ENCODE peak calls at places on chromosomes 12 and 14, in six cellular contexts. Q is H1, T is mesendoderm, M is H9, S is neuronal stem cell, R is IMR-90. O is an unnamed sample.

GRCh38 chr12:12399906-12400305 is 43.0 kb downstream of the BORCS5 start:
- DNase-seq in M (no peak), S (no peak), Q (no peak), R (no peak), T (no peak), O (no peak)

GRCh38 chr12:89451876-89452275 is 72.7 kb downstream of the GALNT4 start:
- DNase-seq in R (peak; percentile 87), T (peak; percentile 99), M (peak; percentile 84), S (no peak), Q (peak; percentile 7), O (peak; percentile 90)

GRCh38 chr12:132527186-132527882 is 37.4 kb downstream of the FBRSL1 start:
- DNase-seq in M (no peak), S (no peak), R (no peak), Q (no peak), T (no peak), O (no peak)

GRCh38 chr12:114670257-114670955 is 13.6 kb downstream of the TBX3 start:
- DNase-seq in T (peak; percentile 4), R (no peak), S (peak; percentile 3), Q (no peak), M (no peak), O (no peak)

GRCh38 chr14:65434216-65434850 is 21.8 kb downstream of the FUT8 start:
- DNase-seq in Q (no peak), S (no peak), T (peak; percentile 90), R (no peak), M (no peak), O (no peak)

GRCh38 chr12:106213721-106214121 is 34.1 kb downstream of the CKAP4 start:
- DNase-seq in R (no peak), M (no peak), S (no peak), T (no peak), Q (no peak), O (no peak)

GRCh38 chr14:71411280-71411595 is 504.0 kb downstream of the PCNX1 start:
- DNase-seq in T (no peak), S (no peak), Q (no peak), M (no peak), R (no peak), O (no peak)

GRCh38 chr12:119153477-119154434 is 25.0 kb upstream of the HSPB8 start:
- DNase-seq in S (peak; percentile 87), T (peak; percentile 99), Q (peak; percentile 93), M (peak; percentile 99), R (peak; percentile 17), O (peak; percentile 74)

GRCh38 chr14:104386281-104386841 is 193.2 kb upstream of the C14orf180 start:
- DNase-seq in Q (no peak), S (no peak), R (no peak), T (no peak), M (peak; percentile 30), O (no peak)

GRCh38 chr12:25295361-25295760 is 44.6 kb upstream of the KRAS start:
- DNase-seq in Q (no peak), S (no peak), R (no peak), M (no peak), T (no peak), O (no peak)

GRCh38 chr12:48750769-48751356 is 34.4 kb upstream of the CCNT1 start:
- DNase-seq in M (no peak), R (peak; percentile 44), Q (no peak), T (no peak), S (no peak), O (no peak)
- H2BK15ac ChIP-seq in M (no peak overlapping the region), R (no peak overlapping the region), Q (no peak overlapping the region), T (no peak overlapping the region), S (no peak overlapping the region), O (no peak overlapping the region)

GRCh38 chr14:96380735-96381134 is 11.2 kb upstream of the AK7 start:
- DNase-seq in T (no peak), S (no peak), R (no peak), M (no peak), Q (no peak), O (no peak)

GRCh38 chr14:96384053-96384452 is 7.9 kb upstream of the AK7 start:
- DNase-seq in S (no peak), R (no peak), M (no peak), Q (no peak), T (no peak), O (no peak)

GRCh38 chr14:96385385-96385784 is 6.5 kb upstream of the AK7 start:
- DNase-seq in T (no peak), M (no peak), S (no peak), Q (no peak), R (no peak), O (no peak)

GRCh38 chr14:96383445-96383844 is 8.5 kb upstream of the AK7 start:
- DNase-seq in Q (no peak), M (no peak), R (peak; percentile 65), S (no peak), T (no peak), O (peak; percentile 29)

DNA sequence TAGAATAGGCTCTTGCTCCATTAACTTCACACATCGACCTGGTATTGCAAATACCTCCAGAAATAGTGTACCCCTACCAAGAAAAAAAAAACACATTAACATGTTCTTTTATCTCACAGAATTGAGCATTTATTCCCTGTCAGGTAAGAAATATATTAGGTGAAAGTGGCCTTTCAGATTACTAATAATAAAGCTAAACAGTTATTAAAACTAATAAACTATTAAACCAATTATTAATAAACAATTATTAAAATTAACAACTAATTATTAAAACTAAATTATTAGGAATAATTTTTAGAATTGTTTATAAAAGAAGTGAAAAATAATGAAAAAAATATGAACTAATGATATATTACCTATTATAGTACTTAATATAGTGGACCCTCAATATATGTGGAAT is 7.2 kb upstream of the AK7 start:
- DNase-seq in Q (no peak), T (no peak), R (no peak), M (no peak), S (no peak), O (no peak)
- H2BK15ac ChIP-seq in Q (no peak overlapping the region), T (no peak overlapping the region), R (no peak overlapping the region), M (no peak overlapping the region), S (no peak overlapping the region), O (no peak overlapping the region)

GRCh38 chr14:56210570-56210969 is 92.4 kb downstream of the PELI2 start:
- DNase-seq in Q (no peak), T (no peak), R (no peak), M (no peak), S (no peak), O (no peak)

GRCh38 chr14:56211844-56212243 is 93.6 kb downstream of the PELI2 start:
- DNase-seq in M (no peak), T (no peak), Q (no peak), S (no peak), R (no peak), O (no peak)

GRCh38 chr14:56211124-56211523 is 92.9 kb downstream of the PELI2 start:
- DNase-seq in T (no peak), S (no peak), Q (no peak), R (no peak), M (no peak), O (peak; percentile 20)

GRCh38 chr14:56213288-56213687 is 95.1 kb downstream of the PELI2 start:
- DNase-seq in Q (no peak), R (no peak), M (no peak), T (no peak), S (no peak), O (no peak)

DNA sequence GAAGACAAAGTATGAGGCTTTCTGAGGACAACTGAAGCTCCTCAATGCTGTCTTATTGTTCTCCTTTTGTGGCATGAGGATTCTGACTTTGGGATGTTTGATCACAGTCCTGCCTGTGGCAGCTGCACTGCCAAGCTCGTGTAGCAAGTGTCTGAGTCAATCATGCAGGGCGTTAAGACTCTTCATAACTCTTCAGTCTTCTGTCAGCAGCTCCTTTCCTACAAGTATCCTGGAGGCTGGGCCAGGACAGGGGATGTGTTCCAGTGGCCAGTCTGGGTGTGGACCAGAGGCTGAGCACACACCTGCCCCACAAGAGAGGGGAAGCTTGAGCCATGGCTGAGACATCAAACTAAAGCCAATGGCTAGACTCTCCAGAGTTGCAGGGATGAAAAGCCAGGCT is 94.3 kb downstream of the PELI2 start:
- DNase-seq in M (no peak), R (no peak), Q (no peak), S (no peak), T (no peak), O (no peak)
- H2BK15ac ChIP-seq in M (no peak overlapping the region), R (no peak overlapping the region), Q (no peak overlapping the region), S (no peak overlapping the region), T (no peak overlapping the region), O (no peak overlapping the region)

GRCh38 chr14:102965282-102965681 is 42.8 kb downstream of the AMN start:
- DNase-seq in M (no peak), R (no peak), T (no peak), Q (no peak), S (no peak), O (no peak)
- H2BK15ac ChIP-seq in M (no peak overlapping the region), R (no peak overlapping the region), T (no peak overlapping the region), Q (no peak overlapping the region), S (no peak overlapping the region), O (no peak overlapping the region)

DNA sequence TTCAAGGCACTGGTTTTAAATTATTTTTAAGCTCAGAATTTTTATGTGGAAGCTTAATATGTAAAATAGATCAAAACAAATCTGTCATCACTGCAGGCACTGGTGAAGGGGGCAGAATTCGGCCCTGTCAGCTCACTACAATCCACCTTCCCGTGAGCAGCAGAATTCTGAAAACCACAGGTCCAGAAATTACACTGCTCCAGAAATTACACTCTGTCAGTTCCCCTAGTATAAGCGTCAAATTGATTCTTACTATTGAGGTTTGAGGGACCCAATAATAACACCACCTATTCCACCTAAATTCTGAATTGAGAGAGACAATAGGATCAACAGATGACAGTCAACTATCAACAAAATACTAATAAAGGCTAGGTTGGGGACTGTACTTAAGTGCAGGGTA is 245.5 kb downstream of the PHLDA1 start:
- DNase-seq in S (no peak), Q (no peak), T (no peak), M (no peak), R (no peak), O (no peak)
- H2BK15ac ChIP-seq in S (no peak overlapping the region), Q (no peak overlapping the region), T (peak overlapping the region; percentile 64), M (no peak overlapping the region), R (no peak overlapping the region), O (no peak overlapping the region)

GRCh38 chr14:99137001-99137700 is 134.8 kb downstream of the BCL11B start:
- DNase-seq in S (no peak), Q (no peak), R (no peak), T (peak; percentile 68), M (peak; percentile 23), O (no peak)
- H2BK15ac ChIP-seq in S (no peak overlapping the region), Q (peak overlapping the region; percentile 46), R (no peak overlapping the region), T (no peak overlapping the region), M (no peak overlapping the region), O (no peak overlapping the region)

O was measured in mesenchymal stem cell.